ENCODE peak calls at places on chromosomes 2 and 18, in nine cellular contexts. P, N, A, Z, W, O, Q, S and X are unnamed samples.

GRCh38 chr2:15786901-15787300 is 153.4 kb upstream of the MYCN start:
- DNase-seq in A (no peak), N (no peak), W (no peak), Q (no peak), Z (no peak), O (no peak), P (no peak), S (no peak), X (no peak)

GRCh38 chr2:47321006-47321405 is 82.0 kb upstream of the MSH2 start:
- DNase-seq in O (no peak), N (no peak), Q (no peak), S (no peak), A (no peak), P (no peak), W (no peak), Z (no peak), X (no peak)

GRCh38 chr2:55415300-55415699 is 4.4 kb downstream of the CCDC88A start:
- DNase-seq in Z (no peak), S (no peak), P (no peak), Q (no peak), O (no peak), W (no peak), A (no peak), N (no peak), X (no peak)

GRCh38 chr2:8285081-8285480 is 396.8 kb upstream of the ID2 start:
- DNase-seq in O (no peak), Z (no peak), S (no peak), P (no peak), Q (peak), A (no peak), W (no peak), N (no peak), X (no peak)

GRCh38 chr18:26863122-26863879 is 2.2 kb downstream of the AQP4 start:
- DNase-seq in Z (no peak), O (no peak), A (no peak), W (peak), S (peak), N (peak), P (no peak), Q (no peak), X (no peak)

GRCh38 chr2:239302808-239303557 is 97.8 kb downstream of the HDAC4 start:
- DNase-seq in A (no peak), Q (no peak), S (no peak), P (no peak), Z (no peak), N (peak), W (no peak), O (no peak), X (no peak)

GRCh38 chr18:59712311-59712710 is 15.1 kb upstream of the CCBE1 start:
- DNase-seq in P (no peak), N (no peak), A (no peak), O (no peak), Z (no peak), Q (no peak), S (no peak), W (no peak), X (no peak)

GRCh38 chr2:144548532-144549191 is 28.7 kb upstream of the ZEB2 start:
- DNase-seq in Z (no peak), W (no peak), Q (no peak), S (no peak), N (no peak), P (no peak), O (no peak), A (no peak), X (no peak)

GRCh38 chr2:43454791-43455190 is 141.0 kb downstream of the THADA start:
- DNase-seq in P (no peak), Q (no peak), W (no peak), S (no peak), O (no peak), Z (no peak), A (no peak), N (no peak), X (no peak)

GRCh38 chr2:120939595-120940318 is 204.1 kb downstream of the GLI2 start:
- DNase-seq in N (no peak), O (no peak), P (no peak), S (no peak), Q (peak), A (no peak), Z (peak), W (no peak), X (no peak)

GRCh38 chr2:58428286-58428552 is 187.1 kb upstream of the FANCL start:
- DNase-seq in Q (peak), O (peak), P (no peak), S (no peak), N (no peak), Z (no peak), W (no peak), A (no peak), X (no peak)

GRCh38 chr18:58048243-58048642 is 4.2 kb downstream of the NEDD4L start:
- DNase-seq in P (no peak), S (no peak), N (no peak), O (no peak), A (no peak), W (no peak), Q (no peak), Z (no peak), X (no peak)

GRCh38 chr18:58047556-58047882 is 3.5 kb downstream of the NEDD4L start:
- DNase-seq in A (no peak), W (no peak), Q (no peak), N (no peak), S (no peak), P (no peak), Z (no peak), O (no peak), X (no peak)

GRCh38 chr18:58046087-58046793 is 2.2 kb downstream of the NEDD4L start:
- DNase-seq in P (no peak), Q (no peak), Z (no peak), O (no peak), W (no peak), N (no peak), A (no peak), S (no peak), X (no peak)

GRCh38 chr18:58045265-58046086 is 1.4 kb downstream of the NEDD4L start:
- DNase-seq in Q (peak), O (peak), W (peak), N (no peak), S (peak), Z (no peak), A (peak), P (no peak), X (no peak)

GRCh38 chr18:58046794-58047555 is 2.9 kb downstream of the NEDD4L start:
- DNase-seq in Q (no peak), O (no peak), S (no peak), N (no peak), A (no peak), Z (no peak), P (no peak), W (no peak), X (no peak)
- TF ChIP-seq CTCF in Q (no peak), O (no peak), S (no peak), N (no peak), A (no peak), Z (no peak), P (no peak), W (no peak), X (no peak)

GRCh38 chr2:41414486-41415230 is 633.2 kb upstream of the PKDCC start:
- DNase-seq in S (peak), W (no peak), P (peak), A (no peak), N (no peak), Z (no peak), Q (peak), O (peak), X (no peak)
- TF ChIP-seq CTCF in S (peak), W (peak), P (peak), A (peak), N (peak), Z (peak), Q (peak), O (no peak), X (peak)

GRCh38 chr2:195304310-195304709 is 352.7 kb upstream of the SLC39A10 start:
- DNase-seq in Z (no peak), A (no peak), O (no peak), P (no peak), S (peak), N (no peak), W (no peak), Q (peak), X (no peak)
- TF ChIP-seq CTCF in Z (peak), A (peak), O (peak), P (peak), S (peak), N (no peak), W (no peak), Q (peak), X (peak)

DNA sequence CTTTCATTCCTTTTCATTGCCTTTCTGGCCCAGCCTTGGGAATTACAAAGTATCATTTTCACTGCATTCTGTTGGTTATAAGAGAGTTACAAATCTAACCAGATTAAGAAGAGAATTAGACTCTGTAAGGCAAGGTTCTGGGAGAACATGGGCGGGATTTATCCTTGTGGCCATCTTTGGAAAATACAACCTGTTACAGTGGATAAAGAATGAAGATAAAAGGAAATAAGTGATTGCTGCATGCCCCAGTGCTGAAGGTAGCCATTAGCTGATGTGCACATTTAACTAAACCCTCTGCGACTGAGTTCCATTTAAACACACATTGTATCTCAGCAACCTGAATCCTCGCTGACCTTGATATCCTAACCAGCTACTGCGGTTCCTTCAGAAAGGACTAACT is 93.4 kb downstream of the SMC6 start:
- DNase-seq in O (no peak), S (no peak), P (no peak), N (no peak), Q (no peak), W (no peak), A (no peak), Z (no peak), X (no peak)
- TF ChIP-seq CTCF in O (no peak), S (no peak), P (no peak), N (no peak), Q (no peak), W (no peak), A (no peak), Z (no peak), X (no peak)

DNA sequence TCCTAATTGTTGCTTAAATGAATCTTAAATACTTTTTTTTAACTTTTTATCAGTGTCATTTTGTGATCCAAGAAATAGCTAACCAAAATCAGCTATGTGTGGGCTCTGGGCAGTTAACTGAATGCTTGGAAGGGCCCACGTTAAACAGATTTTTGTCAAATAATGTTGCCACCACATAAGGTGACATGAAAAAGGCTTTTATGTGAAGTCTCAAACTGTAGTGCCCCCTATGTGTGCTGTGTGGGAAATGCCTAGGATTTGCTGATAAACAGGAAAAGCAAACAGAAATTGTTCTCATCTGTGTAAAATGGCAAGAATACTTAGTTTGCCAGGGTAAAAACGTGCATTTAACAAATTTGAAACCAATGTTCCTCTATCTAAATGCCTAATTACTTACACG is 242.2 kb downstream of the ZNF516 start:
- DNase-seq in P (no peak), N (no peak), S (no peak), Q (peak), O (no peak), A (no peak), Z (no peak), W (no peak), X (no peak)
- TF ChIP-seq CTCF in P (peak), N (no peak), S (no peak), Q (peak), O (peak), A (peak), Z (peak), W (peak), X (peak)

GRCh38 chr2:109510136-109511028 is 103.4 kb downstream of the SEPTIN10 start:
- DNase-seq in Q (peak), W (peak), P (peak), N (peak), S (peak), O (peak), Z (peak), A (no peak), X (no peak)
- TF ChIP-seq CTCF in Q (peak), W (peak), P (peak), N (peak), S (peak), O (peak), Z (peak), A (peak), X (peak)